ENCODE peak calls at places on chromosomes 4 and X, in four cellular contexts. P, N, X and G are unnamed samples.
A peak's percentile ranks its signal among the peaks of the same experiment; 100 is the strongest.

GRCh38 chr4:83282049-83282535 is 2.5 kb downstream of the COQ2 start:
- DNase-seq in P (peak; percentile 52), N (peak; percentile 62), X (no peak), G (peak; percentile 71)

GRCh38 chr4:185550933-185551332 is 15.6 kb upstream of the PDLIM3 start:
- DNase-seq in P (no peak), N (no peak), X (no peak), G (no peak)

GRCh38 chr4:61275214-61275613 is 75.1 kb downstream of the ADGRL3 start:
- DNase-seq in P (no peak), N (no peak), X (no peak), G (no peak)

GRCh38 chrX:7614616-7615015 is 228.4 kb upstream of the VCX start:
- DNase-seq in P (no peak), N (no peak), X (no peak), G (no peak)

GRCh38 chr4:26715636-26716242 is 131.9 kb downstream of the TBC1D19 start:
- DNase-seq in P (no peak), N (no peak), X (no peak), G (no peak)

GRCh38 chr4:4328206-4328605 is 38.2 kb downstream of the ZBTB49 start:
- DNase-seq in P (no peak), N (no peak), X (no peak), G (no peak)

GRCh38 chr4:121307441-121308327 is 73.1 kb downstream of the QRFPR start:
- DNase-seq in P (no peak), N (peak; percentile 34), X (peak; percentile 58), G (peak; percentile 56)

GRCh38 chr4:113434247-113434587 is 327.3 kb downstream of the CAMK2D start:
- DNase-seq in P (no peak), N (peak; percentile 39), X (no peak), G (peak; percentile 41)

GRCh38 chr4:138199568-138200235 is 42.4 kb downstream of the SLC7A11 start:
- DNase-seq in P (no peak), N (peak; percentile 33), X (no peak), G (no peak)

GRCh38 chr4:56914336-56914735 is 6.6 kb downstream of the REST start:
- DNase-seq in P (no peak), N (no peak), X (no peak), G (no peak)

GRCh38 chr4:3313139-3313538 is 20.3 kb downstream of the RGS12 start:
- DNase-seq in P (no peak), N (no peak), X (peak; percentile 14), G (no peak)

GRCh38 chr4:38660838-38661237 is 3.2 kb upstream of the KLF3 start:
- DNase-seq in P (no peak), N (no peak), X (no peak), G (no peak)

GRCh38 chrX:74636749-74637314 is 22.4 kb upstream of the RLIM start:
- DNase-seq in P (no peak), N (no peak), X (no peak), G (no peak)

DNA sequence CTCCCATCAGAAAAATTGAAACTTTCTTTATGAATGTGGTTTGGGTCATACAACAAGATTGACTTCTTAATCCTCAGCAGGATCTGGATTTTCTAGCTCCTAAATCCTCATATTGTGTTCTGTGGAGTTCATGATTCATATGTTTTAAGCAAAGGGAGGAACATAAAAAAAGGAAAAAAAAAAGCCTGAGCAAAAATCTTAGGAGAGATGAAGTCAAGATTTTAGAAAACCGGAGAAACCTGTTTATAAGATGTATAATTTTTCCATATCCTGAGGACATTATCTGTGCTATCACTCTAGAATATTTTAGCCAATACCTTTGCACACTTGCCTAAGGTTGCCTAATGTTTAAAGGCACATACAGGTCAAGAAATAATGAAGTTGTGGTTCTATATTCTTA is 7.0 kb upstream of the EREG start:
- DNase-seq in P (no peak), N (no peak), X (no peak), G (no peak)
- H2AK5ac ChIP-seq in P (no peak overlapping the region), N (no peak overlapping the region), X (no peak overlapping the region), G (no peak overlapping the region)

GRCh38 chrX:124332481-124333424 is at the start of gene TEX13D:
- DNase-seq in P (no peak), N (no peak), X (peak; percentile 34), G (no peak)
- H2AK5ac ChIP-seq in P (no peak within 1 kb of the TSS), N (no peak within 1 kb of the TSS), X (no peak within 1 kb of the TSS), G (no peak within 1 kb of the TSS)

GRCh38 chr4:19005211-19005610 is 983.7 kb upstream of the LCORL start:
- DNase-seq in P (no peak), N (peak; percentile 41), X (no peak), G (peak; percentile 39)

GRCh38 chr4:19014594-19014993 is 993.0 kb upstream of the LCORL start:
- DNase-seq in P (no peak), N (no peak), X (no peak), G (no peak)

GRCh38 chr4:19009886-19010285 is 988.3 kb upstream of the LCORL start:
- DNase-seq in P (no peak), N (no peak), X (no peak), G (no peak)

DNA sequence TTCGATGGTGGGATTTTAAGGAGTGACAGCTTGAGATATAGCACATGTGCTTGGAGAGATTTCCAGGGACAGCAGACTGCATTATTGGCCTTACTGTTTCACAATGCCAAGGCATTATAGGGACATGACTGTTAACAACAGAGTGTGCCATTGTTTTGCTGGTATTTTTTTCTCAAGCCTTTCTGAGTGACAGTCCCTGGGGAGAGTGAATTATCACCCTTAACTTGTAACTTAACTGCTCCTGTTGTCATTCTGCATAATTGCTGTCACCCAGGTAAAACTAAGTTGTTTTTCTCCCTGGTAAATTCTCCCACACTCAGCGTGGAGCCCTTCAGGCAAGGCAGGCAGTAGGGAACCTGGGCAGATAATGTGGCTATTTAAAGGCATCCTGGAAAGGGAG is 989.2 kb upstream of the LCORL start:
- DNase-seq in P (no peak), N (no peak), X (no peak), G (no peak)
- H2AK5ac ChIP-seq in P (no peak overlapping the region), N (no peak overlapping the region), X (no peak overlapping the region), G (no peak overlapping the region)

DNA sequence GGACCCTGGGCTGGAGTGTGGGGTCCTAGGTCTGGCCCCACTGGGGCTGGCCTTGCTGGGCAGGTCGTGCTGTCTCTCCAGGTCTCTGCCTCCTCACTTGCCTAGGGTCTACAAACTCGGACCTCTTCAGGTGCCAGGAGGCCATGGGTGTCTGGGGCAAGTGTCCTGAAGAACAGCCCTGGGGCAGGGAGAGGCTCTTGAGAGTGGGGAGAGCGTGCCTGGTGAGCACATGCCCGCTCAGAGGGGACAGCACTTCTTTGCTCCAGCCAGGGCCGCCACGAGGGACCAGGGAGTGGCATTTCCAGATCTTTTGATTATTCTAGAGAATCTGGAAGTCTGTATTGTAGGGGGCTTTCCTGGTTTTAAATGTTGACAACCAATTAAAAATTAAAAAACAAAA is 63.7 kb downstream of the SORCS2 start:
- DNase-seq in P (no peak), N (no peak), X (no peak), G (no peak)
- H2AK5ac ChIP-seq in P (no peak overlapping the region), N (no peak overlapping the region), X (no peak overlapping the region), G (no peak overlapping the region)

DNA sequence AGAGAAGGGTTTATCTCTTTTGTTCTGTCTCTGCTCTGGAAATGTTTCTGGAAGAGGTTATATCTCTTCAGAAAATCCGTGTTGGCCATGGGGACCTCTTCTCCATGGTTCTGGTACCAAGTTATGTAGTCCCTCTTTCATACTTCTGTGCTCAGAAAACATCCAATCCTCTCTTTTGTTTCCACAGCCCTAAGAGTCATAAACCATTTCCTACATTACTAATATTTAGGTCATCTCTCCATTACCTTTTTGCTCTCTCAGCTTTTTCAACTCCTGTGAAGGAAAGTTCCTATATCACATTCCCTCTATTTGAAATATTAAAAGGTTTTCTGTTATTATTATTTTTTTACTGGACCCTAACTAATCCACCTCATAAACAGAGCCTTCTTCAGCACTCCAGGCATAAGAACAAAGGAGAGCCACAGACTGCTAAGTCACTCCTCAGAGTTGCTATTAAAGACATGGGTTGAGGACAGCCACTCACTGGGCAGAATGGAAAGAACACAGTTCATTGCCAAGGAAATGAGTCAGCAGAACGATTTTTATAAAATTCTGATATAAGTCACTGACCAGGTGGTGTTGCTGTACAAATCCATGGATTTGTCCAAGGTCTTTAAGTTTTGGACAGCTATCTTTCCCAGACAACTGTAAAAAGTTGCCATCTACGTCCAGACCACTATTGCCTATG is 122.4 kb upstream of the NPY2R start:
- DNase-seq in P (no peak), N (peak; percentile 3), X (no peak), G (no peak)
- H2AK5ac ChIP-seq in P (no peak overlapping the region), N (no peak overlapping the region), X (no peak overlapping the region), G (no peak overlapping the region)

DNA sequence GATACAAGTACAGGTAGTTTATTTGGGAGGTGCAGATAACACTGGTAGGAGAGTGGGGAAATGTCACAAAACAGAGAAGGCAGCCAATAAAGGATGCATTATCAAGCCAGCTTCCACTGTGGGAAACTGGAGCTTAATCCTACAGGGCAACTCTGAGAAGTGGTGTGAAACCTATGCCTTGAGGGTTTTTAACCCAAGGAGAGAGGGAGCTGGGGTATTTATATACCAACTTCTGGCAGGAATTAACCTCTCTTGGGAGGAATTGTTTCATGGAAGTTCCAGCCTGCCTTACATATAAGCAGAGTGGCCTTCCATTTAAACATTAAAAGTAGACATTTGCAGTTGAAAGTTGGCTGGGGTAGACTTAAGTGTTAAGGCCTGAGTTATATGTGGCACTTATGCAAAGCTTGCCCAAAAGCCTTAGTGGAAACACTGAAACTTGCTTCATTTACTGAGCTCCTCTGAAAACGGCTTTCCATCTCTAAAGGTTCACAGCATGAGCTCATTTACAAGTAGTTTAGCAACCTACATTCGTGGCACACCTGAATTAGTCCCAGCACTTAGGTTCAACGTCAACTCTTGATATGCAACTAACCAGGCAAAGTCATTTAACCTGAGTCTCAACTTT is 19.2 kb downstream of the MAGEB17 start:
- DNase-seq in P (no peak), N (no peak), X (peak; percentile 69), G (peak; percentile 3)
- H2AK5ac ChIP-seq in P (no peak overlapping the region), N (peak overlapping the region; percentile 93), X (no peak overlapping the region), G (no peak overlapping the region)

DNA sequence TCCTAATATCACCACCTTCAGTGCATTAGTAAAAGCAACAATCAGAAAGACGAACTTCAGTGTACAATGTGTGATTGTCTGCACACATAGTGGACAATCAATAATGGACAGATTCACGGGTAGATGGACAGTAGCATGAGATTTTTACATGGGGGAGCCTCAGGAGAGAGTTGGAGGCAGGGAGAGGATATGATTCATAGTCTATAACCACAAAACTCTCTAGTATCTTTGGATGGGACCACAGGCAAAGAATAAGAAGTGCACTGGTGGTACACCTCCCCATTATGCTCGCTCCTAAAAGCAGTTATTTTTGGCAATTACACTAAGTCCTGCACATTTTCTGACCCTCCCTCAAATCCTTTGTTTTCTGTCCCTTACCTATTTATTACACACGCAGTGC is 624.4 kb upstream of the ACTRT1 start:
- DNase-seq in P (no peak), N (no peak), X (no peak), G (no peak)
- H2AK5ac ChIP-seq in P (no peak overlapping the region), N (no peak overlapping the region), X (no peak overlapping the region), G (no peak overlapping the region)

DNA sequence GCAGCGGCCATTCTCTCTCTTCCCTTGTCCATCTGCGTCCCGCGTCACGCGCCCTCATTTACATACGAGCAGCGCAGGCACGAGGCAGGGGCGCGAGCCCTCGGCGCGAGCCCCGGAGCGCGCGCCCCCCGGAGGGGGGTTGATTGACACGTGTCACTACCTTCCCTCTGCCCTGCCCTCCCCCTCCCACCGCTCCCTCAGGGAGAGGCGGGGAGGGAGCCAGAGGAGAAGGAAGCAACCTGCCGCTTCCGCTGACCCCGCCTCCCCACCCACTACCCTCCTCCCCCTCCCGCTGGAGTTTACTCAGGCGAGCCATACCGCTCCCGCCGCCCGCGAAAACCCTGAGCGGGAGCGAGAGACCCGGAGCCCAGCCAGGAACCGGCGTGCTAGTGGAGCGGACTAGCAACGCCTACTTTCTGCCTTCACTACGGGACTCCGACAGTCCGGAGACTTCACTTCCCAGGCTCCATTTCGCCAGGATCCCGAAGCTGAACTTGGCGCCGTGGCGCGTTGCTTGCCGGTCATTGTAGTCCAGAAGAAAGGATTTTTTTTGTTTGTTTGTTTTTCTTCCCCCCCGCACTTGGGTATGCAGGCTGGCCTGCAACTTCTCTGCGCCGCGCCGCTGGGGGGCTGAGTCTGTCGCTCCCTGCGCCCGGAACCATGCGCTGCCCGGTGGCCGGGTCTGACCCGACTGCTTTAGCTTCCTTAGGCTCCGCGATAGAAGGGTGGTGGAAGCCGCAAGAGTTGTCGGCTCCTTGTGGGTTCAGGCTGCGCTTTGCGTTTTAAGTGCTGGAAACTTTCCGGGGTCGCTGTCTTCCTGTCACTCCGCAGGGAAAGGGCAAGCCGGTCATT is at the start of gene LCORL:
- DNase-seq in P (peak; percentile 87), N (peak; percentile 95), X (peak; percentile 96), G (peak; percentile 99)
- H2AK5ac ChIP-seq in P (no peak within 1 kb of the TSS), N (peak within 1 kb of the TSS; percentile 86), X (no peak within 1 kb of the TSS), G (no peak within 1 kb of the TSS)